ENCODE peak calls at places on chromosomes 6 and 20, in four cellular contexts. V, T, B and Z are unnamed samples.

GRCh38 chr6:11423072-11423471 is 114.5 kb upstream of the TMEM170B start:
- DNase-seq in V (no peak), B (no peak), T (no peak), Z (no peak)

GRCh38 chr6:16058188-16058780 is 70.6 kb upstream of the MYLIP start:
- DNase-seq in V (no peak), B (no peak), T (no peak), Z (no peak)

GRCh38 chr6:26125015-26125690 is 37.9 kb downstream of the HFE start:
- DNase-seq in T (peak; percentile 61), B (no peak), V (peak; percentile 40), Z (no peak)

GRCh38 chr6:136811261-136811660 is 11.1 kb upstream of the PEX7 start:
- DNase-seq in T (no peak), B (no peak), V (no peak), Z (no peak)

GRCh38 chr6:166419268-166419667 is 36.5 kb upstream of the MPC1 start:
- DNase-seq in V (peak; percentile 49), T (peak; percentile 91), B (no peak), Z (peak; percentile 45)

GRCh38 chr6:43669922-43670622 is 17.5 kb downstream of the MRPS18A start:
- DNase-seq in B (peak; percentile 86), V (peak; percentile 9), T (peak; percentile 59), Z (no peak)

GRCh38 chr6:31010393-31011060 is at the start of gene MUC22:
- DNase-seq in T (no peak), V (no peak), B (peak; percentile 92), Z (no peak)

GRCh38 chr20:17617212-17617867 is 47.5 kb downstream of the DSTN start:
- DNase-seq in B (peak; percentile 94), T (peak; percentile 34), V (peak; percentile 24), Z (no peak)

GRCh38 chr20:54257090-54257816 is 49.4 kb downstream of the PFDN4 start:
- DNase-seq in V (peak; percentile 83), T (no peak), B (peak; percentile 73), Z (no peak)

GRCh38 chr6:139981810-139982550 is 607.5 kb upstream of the CITED2 start:
- DNase-seq in B (no peak), T (no peak), V (peak; percentile 77), Z (no peak)

GRCh38 chr6:135146160-135146920 is 34.8 kb upstream of the MYB start:
- DNase-seq in B (no peak), V (peak; percentile 39), T (no peak), Z (no peak)

GRCh38 chr20:60137657-60138245 is 179.5 kb downstream of the CDH26 start:
- DNase-seq in T (peak; percentile 58), B (peak; percentile 58), V (no peak), Z (no peak)

GRCh38 chr20:64082821-64083379 is 1.3 kb downstream of the LKAAEAR1 start:
- DNase-seq in T (no peak), B (no peak), V (no peak), Z (no peak)
- H3K4me3 ChIP-seq in T (no peak overlapping the region), B (no peak overlapping the region), V (peak overlapping the region; percentile 51), Z (peak overlapping the region; percentile 55)

GRCh38 chr20:32051720-32052089 is 337 bp upstream of the HCK start:
- DNase-seq in B (no peak), T (no peak), V (no peak), Z (no peak)
- H3K4me3 ChIP-seq in B (no peak overlapping the region), T (no peak overlapping the region), V (no peak overlapping the region), Z (no peak overlapping the region)

GRCh38 chr6:42378536-42378935 is 73.2 kb downstream of the TRERF1 start:
- DNase-seq in T (no peak), V (no peak), B (no peak), Z (no peak)
- H3K4me3 ChIP-seq in T (peak overlapping the region; percentile 67), V (no peak overlapping the region), B (no peak overlapping the region), Z (no peak overlapping the region)

DNA sequence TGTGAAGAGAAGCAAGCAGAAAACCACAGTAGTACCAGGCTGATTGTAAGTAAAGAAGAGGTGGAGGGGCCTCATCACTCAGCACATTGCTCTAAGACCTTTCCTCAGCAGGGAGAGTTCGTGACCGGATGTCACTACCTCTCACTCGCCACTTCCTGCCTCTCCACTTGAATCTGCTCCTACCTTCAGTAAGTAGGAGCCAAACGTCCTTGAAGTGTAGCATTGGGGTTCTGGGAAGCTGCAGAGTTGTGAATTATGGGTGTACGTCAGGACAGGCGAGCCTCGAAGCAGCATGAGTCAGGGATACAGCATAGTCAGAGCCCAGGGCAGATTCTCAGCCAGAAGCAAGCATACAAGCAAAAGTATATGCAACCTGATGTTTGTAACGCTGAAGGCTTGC is 224.9 kb downstream of the PHACTR1 start:
- DNase-seq in B (no peak), T (peak; percentile 33), V (no peak), Z (no peak)
- H3K4me3 ChIP-seq in B (no peak overlapping the region), T (no peak overlapping the region), V (no peak overlapping the region), Z (no peak overlapping the region)

DNA sequence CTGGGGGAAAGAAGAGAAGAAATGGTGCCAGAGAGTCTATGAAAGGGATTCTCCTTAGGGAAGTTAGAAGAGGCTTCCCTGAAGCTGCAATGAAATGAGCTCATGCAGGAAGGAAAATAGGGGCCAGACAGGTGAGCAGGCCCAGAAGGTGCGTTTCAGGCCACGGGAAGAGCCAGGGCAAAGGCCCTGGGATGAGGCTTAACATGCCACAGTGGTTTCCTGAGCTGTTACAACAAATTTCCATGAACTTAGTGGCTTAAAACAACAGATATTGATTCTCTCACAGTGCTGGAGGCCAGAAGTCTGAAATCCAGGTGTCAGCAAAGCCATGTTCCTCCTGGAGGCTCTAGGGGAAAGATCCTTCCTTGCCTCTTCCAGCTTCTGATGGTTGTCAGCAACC is 167.9 kb downstream of the TFAP2C start:
- DNase-seq in B (no peak), V (no peak), T (no peak), Z (no peak)
- H3K4me3 ChIP-seq in B (no peak overlapping the region), V (no peak overlapping the region), T (no peak overlapping the region), Z (no peak overlapping the region)

GRCh38 chr6:33426590-33427563 is 7.0 kb downstream of the SYNGAP1 start:
- DNase-seq in V (no peak), T (peak; percentile 45), B (peak; percentile 85), Z (peak; percentile 48)
- H3K4me3 ChIP-seq in V (peak overlapping the region; percentile 79), T (peak overlapping the region; percentile 85), B (peak overlapping the region; percentile 79), Z (peak overlapping the region; percentile 57)

GRCh38 chr20:3082955-3083952 is 1.3 kb downstream of the AVP start:
- DNase-seq in T (no peak), B (peak; percentile 73), V (no peak), Z (no peak)
- H3K4me3 ChIP-seq in T (no peak overlapping the region), B (no peak overlapping the region), V (no peak overlapping the region), Z (peak overlapping the region; percentile 42)

GRCh38 chr6:116251568-116252384 is 2.1 kb downstream of the TSPYL4 start:
- DNase-seq in V (peak; percentile 29), T (no peak), B (no peak), Z (no peak)
- H3K4me3 ChIP-seq in V (peak overlapping the region; percentile 50), T (peak overlapping the region; percentile 91), B (peak overlapping the region; percentile 99), Z (no peak overlapping the region)